ENCODE peak calls at places on chromosomes 13 and 19, in four cellular contexts. S is activated naive CD4-positive, alpha-beta T cell treated with Interleukin-2 at 50 U/mL for 16 hours; M is omental fat pad; F is stimulated activated CD4-positive, alpha-beta T cell treated with anti-CD3 and anti-CD28 coated beads, Interleukin-4, amount 100 ng/mL, for 24 hours. L is an unnamed sample.

GRCh38 chr19:51799998-51800848 is 5.3 kb downstream of the FPR3 start:
- DNase-seq in M (peak), S (no peak), F (no peak), L (no peak)

GRCh38 chr13:41470187-41470586 is 12.8 kb downstream of the RGCC start:
- DNase-seq in S (peak), F (peak), M (no peak), L (no peak)

GRCh38 chr19:34985249-34986022 is 14.7 kb upstream of the GRAMD1A start:
- DNase-seq in F (no peak), S (no peak), M (no peak), L (peak)

GRCh38 chr19:30695171-30695875 is 323.1 kb downstream of the ZNF536 start:
- DNase-seq in F (no peak), S (no peak), M (no peak), L (peak)

GRCh38 chr13:114212096-114212495 is 22.6 kb upstream of the CDC16 start:
- DNase-seq in F (no peak), M (no peak), S (no peak), L (no peak)

GRCh38 chr19:53057904-53058579 is 13.5 kb downstream of the ERVV-2 start:
- DNase-seq in S (no peak), M (no peak), F (no peak), L (no peak)

GRCh38 chr19:39112338-39112890 is 13.2 kb upstream of the PAK4 start:
- DNase-seq in F (no peak), M (no peak), S (no peak), L (no peak)

GRCh38 chr19:1102407-1103106 is 1.2 kb upstream of the GPX4 start:
- DNase-seq in S (peak), M (no peak), F (peak), L (no peak)

GRCh38 chr13:87677043-87677333 is 5.8 kb downstream of the SLITRK5 start:
- DNase-seq in S (no peak), M (no peak), F (no peak), L (no peak)

GRCh38 chr19:33798701-33799111 is 2.0 kb downstream of the KCTD15 start:
- DNase-seq in F (no peak), S (no peak), M (no peak), L (no peak)

GRCh38 chr19:43592800-43593350 is 3.1 kb downstream of the IRGQ start:
- DNase-seq in S (no peak), M (no peak), F (no peak), L (no peak)